ENCODE peak calls at places on chromosomes 3 and 15, in seven cellular contexts. U is K562, X is spleen, Y is esophagus muscularis mucosa, C is GM12878, I is stomach, W is endothelial cell of umbilical vein. A is an unnamed sample.

GRCh38 chr3:14429237-14429636 is 26.8 kb downstream of the SLC6A6 start:
- DNase-seq in I (no peak), U (no peak), X (no peak), W (no peak), C (no peak), Y (no peak), A (no peak)

GRCh38 chr15:25249236-25250010 is 189.4 kb downstream of the UBE3A start:
- DNase-seq in Y (peak), U (no peak), I (peak), X (peak), W (no peak), C (no peak), A (peak)

GRCh38 chr15:49452595-49452994 is 29.6 kb downstream of the FGF7 start:
- DNase-seq in C (no peak), I (no peak), U (no peak), Y (no peak), X (no peak), W (no peak), A (no peak)

GRCh38 chr3:158168996-158169573 is 59.2 kb downstream of the RSRC1 start:
- DNase-seq in U (no peak), W (no peak), I (no peak), Y (no peak), X (no peak), C (no peak), A (no peak)

GRCh38 chr15:50128266-50128665 is 9.2 kb upstream of the ATP8B4 start:
- DNase-seq in C (no peak), I (peak), Y (no peak), X (peak), W (no peak), U (peak), A (no peak)

GRCh38 chr15:95119041-95119440 is 887.7 kb downstream of the MCTP2 start:
- DNase-seq in I (no peak), Y (no peak), X (no peak), W (no peak), C (no peak), U (no peak), A (no peak)

GRCh38 chr15:74937226-74937601 is 659 bp downstream of the COX5A start:
- DNase-seq in C (no peak), I (no peak), X (no peak), U (no peak), W (peak), Y (no peak), A (no peak)

GRCh38 chr3:196603683-196604082 is 35.2 kb downstream of the FBXO45 start:
- DNase-seq in U (no peak), I (no peak), W (no peak), Y (no peak), X (no peak), C (no peak), A (no peak)

GRCh38 chr3:74711913-74712512 is 97.6 kb upstream of the CNTN3 start:
- DNase-seq in W (no peak), Y (no peak), C (no peak), I (no peak), X (peak), U (peak), A (no peak)

GRCh38 chr3:98900265-98901031 is 1.0 kb downstream of the DCBLD2 start:
- DNase-seq in Y (no peak), C (no peak), W (peak), X (no peak), U (no peak), I (no peak), A (no peak)

GRCh38 chr15:62786123-62786825 is 256.3 kb upstream of the TPM1 start:
- DNase-seq in W (peak), C (no peak), I (no peak), Y (no peak), U (no peak), X (no peak), A (no peak)

GRCh38 chr15:35308802-35309201 is 223.7 kb upstream of the NANOGP8 start:
- DNase-seq in X (no peak), C (no peak), U (no peak), W (peak), Y (no peak), I (no peak), A (no peak)

GRCh38 chr3:64340636-64341240 is 115.5 kb upstream of the PRICKLE2 start:
- DNase-seq in C (no peak), X (no peak), I (no peak), Y (peak), W (no peak), U (no peak), A (no peak)

GRCh38 chr15:59656935-59657634 is at the start of gene GTF2A2:
- DNase-seq in I (peak), Y (peak), W (peak), U (peak), X (peak), C (peak), A (peak)
- TF ChIP-seq POLR2A in I (no peak), Y (peak), W (peak), U (peak), X (no peak), C (peak), A (peak)

DNA sequence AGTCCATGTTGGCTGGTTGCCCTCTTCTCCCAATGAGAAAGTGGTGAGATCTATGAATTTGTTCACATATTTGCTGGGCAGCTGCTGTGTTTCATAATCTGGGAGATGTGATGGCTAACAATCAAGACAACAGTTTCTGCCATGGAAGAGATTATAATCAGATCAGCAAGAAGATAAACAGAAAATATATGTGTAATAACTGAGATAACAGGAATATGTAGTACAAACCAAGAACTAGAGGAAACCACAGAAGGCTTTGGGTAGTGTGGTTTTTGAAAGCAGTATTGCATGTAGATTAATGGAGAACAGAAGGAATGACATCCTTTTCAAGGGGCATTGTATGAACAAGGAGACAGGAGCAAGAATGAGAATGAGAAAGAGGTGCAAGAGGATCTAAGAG is 12.2 kb upstream of the CSTA start:
- DNase-seq in C (no peak), W (no peak), Y (no peak), U (no peak), I (no peak), X (no peak), A (no peak)
- TF ChIP-seq POLR2AphosphoS5 in C (no peak), W (no peak), Y (no peak), U (no peak), I (no peak), X (no peak), A (no peak)

DNA sequence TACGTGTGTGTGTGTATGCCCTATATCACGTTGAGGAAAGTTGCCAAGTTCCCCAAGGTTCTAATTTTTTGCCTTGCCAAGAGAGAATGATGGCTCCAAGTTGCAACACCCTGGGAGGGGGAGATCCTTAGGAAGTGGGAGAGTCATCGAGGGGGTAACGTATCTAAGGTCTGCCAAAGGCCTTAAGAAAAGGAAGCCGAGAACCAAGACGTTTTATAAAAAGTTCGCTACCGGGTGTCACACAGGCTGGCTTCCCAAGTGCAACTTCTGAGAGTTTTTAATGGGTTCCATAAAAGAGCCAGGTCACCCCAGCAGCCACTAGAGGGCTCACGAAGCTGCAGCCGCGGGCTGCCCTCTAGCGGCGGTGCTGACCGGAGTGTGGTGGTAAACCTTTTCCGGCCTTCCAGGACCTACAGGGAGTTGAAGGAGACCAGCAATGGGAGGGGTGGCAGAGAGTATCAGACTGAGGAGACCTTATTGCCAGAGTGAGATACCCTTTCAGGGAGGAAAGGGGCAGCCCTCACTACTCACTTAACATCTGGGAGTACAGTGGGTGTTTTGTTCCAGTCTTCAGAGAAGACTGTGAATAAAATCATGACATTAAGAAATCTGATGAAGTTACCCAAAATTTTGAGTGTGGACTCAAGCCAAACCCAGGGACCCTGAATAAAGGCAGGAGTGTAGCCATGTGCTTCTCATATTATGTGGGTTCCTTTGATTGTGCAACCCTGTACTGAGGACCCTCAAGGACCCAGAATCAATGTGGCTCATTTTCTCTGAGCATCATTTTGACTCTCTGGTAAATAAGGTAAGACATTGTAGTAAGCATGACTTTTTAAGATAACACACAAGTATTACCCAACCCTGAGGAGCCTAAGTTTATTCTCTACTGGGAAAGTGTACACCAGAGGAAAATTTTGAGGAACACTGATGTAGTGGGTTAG is 2.5 kb upstream of the RFX7 start:
- DNase-seq in U (peak), W (peak), I (peak), Y (peak), X (peak), C (peak), A (peak)
- TF ChIP-seq POLR2A in U (peak), W (peak), I (no peak), Y (no peak), X (no peak), C (peak), A (peak)

DNA sequence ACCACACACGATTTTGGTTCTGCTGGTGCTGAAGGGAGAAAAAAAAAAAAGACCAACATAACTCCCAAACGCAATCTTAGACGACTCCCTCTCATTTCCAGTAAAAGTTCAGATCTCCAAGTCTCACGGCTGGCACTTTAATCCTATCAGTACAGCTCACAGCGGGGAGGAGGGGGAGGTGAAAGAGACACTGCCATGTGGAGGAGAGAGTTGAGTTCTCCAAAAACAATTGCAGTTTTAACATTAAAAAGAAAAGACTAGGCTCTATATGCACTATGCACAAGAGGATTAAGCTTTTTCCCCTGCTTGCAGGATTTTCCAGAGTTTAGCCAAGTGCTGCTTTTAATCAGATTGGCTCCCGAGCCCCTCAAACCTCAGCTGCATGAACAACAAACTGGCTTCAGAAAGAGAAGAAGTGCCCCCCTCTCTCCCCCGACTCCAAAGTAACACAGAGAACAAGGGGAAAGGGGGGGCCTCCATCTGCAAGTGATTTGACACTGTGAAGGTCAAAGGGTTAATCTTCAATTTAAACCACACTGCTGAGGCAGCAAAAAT is 16.7 kb downstream of the BMF start:
- DNase-seq in Y (no peak), C (no peak), W (no peak), X (no peak), U (no peak), I (no peak), A (no peak)
- TF ChIP-seq POLR2AphosphoS5 in Y (no peak), C (no peak), W (no peak), X (no peak), U (no peak), I (no peak), A (no peak)

DNA sequence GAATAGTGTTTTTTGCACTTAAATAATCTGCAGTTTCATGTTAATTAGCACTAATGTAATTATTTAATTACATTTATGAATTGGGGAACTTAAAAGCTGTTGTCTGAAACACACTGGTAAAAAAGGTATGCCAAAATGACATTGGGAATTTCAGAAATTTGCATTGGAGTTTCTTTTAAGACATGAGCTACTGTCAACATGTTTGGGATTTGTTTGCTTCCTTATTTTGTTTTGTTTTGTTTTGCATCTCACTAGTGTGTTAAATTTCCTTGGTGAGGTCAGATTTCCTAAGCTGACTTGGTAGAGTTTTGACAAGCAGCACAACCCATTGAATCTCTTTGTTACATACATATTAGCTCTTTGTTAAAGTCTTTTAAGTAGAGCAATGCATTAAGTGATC is 119.4 kb downstream of the IQCH start:
- DNase-seq in U (no peak), Y (no peak), X (no peak), W (no peak), I (no peak), C (no peak), A (no peak)
- TF ChIP-seq POLR2A in U (no peak), Y (no peak), X (no peak), W (no peak), I (no peak), C (no peak), A (no peak)

GRCh38 chr15:52678468-52679231 is 538 bp downstream of the ATOSA start:
- DNase-seq in I (peak), C (no peak), W (peak), X (peak), Y (no peak), U (peak), A (no peak)
- TF ChIP-seq POLR2AphosphoS5 in I (peak), C (peak), W (peak), X (peak), Y (no peak), U (no peak), A (no peak)

DNA sequence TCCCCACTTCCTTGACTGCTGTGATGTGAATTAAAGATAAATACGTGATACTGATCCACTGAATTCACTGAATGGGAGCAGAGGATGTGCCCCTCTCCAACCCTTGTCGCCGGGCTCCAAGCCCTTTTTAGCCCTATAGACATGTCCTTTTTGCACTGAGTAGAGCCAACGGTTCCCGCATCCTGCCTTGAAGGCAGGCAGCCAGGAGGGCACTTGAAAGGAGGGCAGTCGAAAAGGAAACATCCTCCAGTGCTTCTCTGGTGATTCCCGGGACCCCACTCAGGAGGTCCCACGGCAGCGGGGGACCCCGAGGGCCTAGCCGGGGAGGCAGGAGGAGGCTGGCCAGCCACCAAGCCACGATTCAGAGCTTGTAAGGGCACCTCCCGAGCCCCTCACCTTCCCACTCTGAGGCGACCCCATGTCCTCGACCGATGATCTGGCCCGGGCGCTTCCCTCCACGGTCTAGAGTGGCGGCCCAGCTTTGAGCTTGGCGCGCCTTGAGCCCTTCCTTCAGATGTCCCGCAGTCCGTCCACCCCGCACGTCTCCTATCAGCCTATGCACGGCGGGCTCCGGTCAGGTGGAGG is 854 bp upstream of the MANF start:
- DNase-seq in I (no peak), X (peak), U (peak), C (no peak), Y (no peak), W (peak), A (peak)
- TF ChIP-seq POLR2A in I (no peak), X (no peak), U (no peak), C (no peak), Y (no peak), W (no peak), A (no peak)

DNA sequence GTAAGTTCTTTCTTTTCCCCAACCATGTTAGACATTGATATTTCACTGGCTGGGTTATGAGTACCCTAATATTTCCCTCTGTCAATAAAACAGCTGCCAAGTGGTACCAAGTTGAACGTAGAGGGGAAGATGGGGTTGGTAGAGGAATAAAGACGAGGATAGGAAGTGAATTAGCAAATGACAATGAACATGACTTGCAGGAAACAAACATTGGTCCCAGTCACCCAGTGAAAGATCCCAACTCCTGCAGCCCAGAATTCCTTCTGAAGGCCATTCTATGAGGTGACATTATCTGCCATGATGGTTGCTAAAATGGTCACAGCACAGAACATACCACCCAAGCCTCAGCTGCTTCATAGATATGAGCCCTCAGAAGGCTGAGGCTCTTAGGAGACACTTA is 159.0 kb upstream of the CTNNB1 start:
- DNase-seq in X (no peak), C (no peak), Y (peak), W (no peak), U (no peak), I (no peak), A (no peak)
- TF ChIP-seq POLR2AphosphoS5 in X (no peak), C (no peak), Y (no peak), W (no peak), U (no peak), I (no peak), A (no peak)

DNA sequence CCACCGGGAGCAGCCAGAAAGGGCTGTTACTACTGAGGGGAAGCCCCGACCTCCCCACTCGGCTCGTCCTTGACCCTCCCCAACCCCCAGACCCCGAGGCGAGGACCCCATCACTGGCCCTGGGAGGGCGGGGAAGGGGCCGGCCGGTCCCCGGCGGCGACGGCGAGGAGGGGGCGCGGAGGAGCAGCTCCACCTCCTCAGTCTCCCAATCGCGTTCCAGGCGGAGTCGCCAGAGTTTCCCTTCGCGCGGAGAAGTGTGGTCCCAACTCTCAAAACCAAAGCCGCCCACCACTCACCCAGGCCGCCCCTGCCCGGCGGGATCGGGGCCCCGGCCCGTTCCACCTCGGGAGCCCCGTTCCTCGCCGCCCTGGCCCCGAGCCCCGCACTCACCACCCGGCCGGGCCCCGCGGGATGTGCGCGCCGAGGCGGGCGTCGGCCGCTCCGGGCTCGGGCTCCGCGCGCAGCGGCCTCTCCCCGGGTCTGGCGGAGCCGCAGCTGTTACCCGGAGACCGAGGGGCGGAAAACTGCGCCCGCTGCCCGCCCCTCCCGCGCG is 947 bp downstream of the PLXNB1 start:
- DNase-seq in C (no peak), W (peak), U (no peak), X (no peak), Y (no peak), I (peak), A (no peak)
- TF ChIP-seq POLR2A in C (no peak), W (peak), U (no peak), X (no peak), Y (no peak), I (no peak), A (no peak)

GRCh38 chr15:80072285-80072684 is 12.8 kb downstream of the ZFAND6 start:
- DNase-seq in U (peak), W (peak), X (no peak), I (no peak), C (peak), Y (no peak), A (no peak)
- TF ChIP-seq POLR2AphosphoS5 in U (no peak), W (no peak), X (no peak), I (no peak), C (no peak), Y (no peak), A (no peak)